ENCODE peak calls at places on chromosomes 13 and 19, in six cellular contexts. D is brain microvascular endothelial cell, U is RWPE1, A is endothelial cell, H is fibroblast of mammary gland, N is prostate gland. Z is an unnamed sample.

GRCh38 chr19:44447864-44448674 is at the start of gene ZNF229:
- DNase-seq in D (peak; percentile 94), U (peak; percentile 87), A (peak; percentile 67), H (peak; percentile 93), N (peak; percentile 82), Z (peak; percentile 75)

GRCh38 chr19:17720487-17720839 is 1.2 kb downstream of the MAP1S start:
- DNase-seq in D (no peak), U (no peak), A (no peak), H (no peak), N (no peak), Z (no peak)

GRCh38 chr13:99969934-99970760 is 1.4 kb downstream of the ZIC5 start:
- DNase-seq in D (no peak), U (no peak), A (peak; percentile 28), H (peak; percentile 26), N (no peak), Z (no peak)

GRCh38 chr13:39516140-39516539 is 86.9 kb downstream of the LHFPL6 start:
- DNase-seq in D (no peak), U (no peak), A (no peak), H (no peak), N (no peak), Z (no peak)

GRCh38 chr13:80979035-80979641 is 638.2 kb upstream of the SPRY2 start:
- DNase-seq in D (peak; percentile 63), U (peak; percentile 46), A (peak; percentile 45), H (peak; percentile 81), N (no peak), Z (no peak)

GRCh38 chr13:110756268-110756667 is 42.8 kb downstream of the ING1 start:
- DNase-seq in D (peak; percentile 90), U (no peak), A (no peak), H (peak; percentile 71), N (no peak), Z (no peak)

GRCh38 chr13:111337206-111337605 is 16.8 kb downstream of the TEX29 start:
- DNase-seq in D (peak; percentile 70), U (peak; percentile 52), A (no peak), H (peak; percentile 99), N (peak; percentile 2), Z (no peak)

GRCh38 chr13:102394158-102395053 is 7.4 kb downstream of the FGF14 start:
- DNase-seq in D (peak; percentile 45), U (peak; percentile 81), A (peak; percentile 95), H (peak; percentile 88), N (peak; percentile 73), Z (peak; percentile 91)

GRCh38 chr13:72696590-72696989 is 30.8 kb downstream of the MZT1 start:
- DNase-seq in D (no peak), U (no peak), A (no peak), H (peak; percentile 24), N (no peak), Z (no peak)

GRCh38 chr19:35291916-35292315 is at the start of gene MAG:
- DNase-seq in D (no peak), U (no peak), A (no peak), H (no peak), N (no peak), Z (no peak)

GRCh38 chr19:3378352-3379146 is 12.2 kb downstream of the NFIC start:
- DNase-seq in D (no peak), U (no peak), A (no peak), H (no peak), N (no peak), Z (no peak)

GRCh38 chr13:101985321-101985720 is 416.5 kb downstream of the FGF14 start:
- DNase-seq in D (no peak), U (peak; percentile 10), A (no peak), H (peak; percentile 78), N (no peak), Z (no peak)

GRCh38 chr13:42880241-42880640 is 98.9 kb downstream of the FAM216B start:
- DNase-seq in D (no peak), U (no peak), A (no peak), H (peak; percentile 30), N (no peak), Z (no peak)

GRCh38 chr19:55066107-55066709 is 3.3 kb upstream of the RDH13 start:
- DNase-seq in D (no peak), U (no peak), A (no peak), H (no peak), N (no peak), Z (no peak)

GRCh38 chr19:12952488-12953455 is 4.3 kb downstream of the GADD45GIP1 start:
- DNase-seq in D (peak; percentile 82), U (no peak), A (no peak), H (peak; percentile 87), N (no peak), Z (no peak)

GRCh38 chr13:30134578-30134977 is 172.8 kb downstream of the KATNAL1 start:
- DNase-seq in D (no peak), U (no peak), A (no peak), H (no peak), N (no peak), Z (no peak)

GRCh38 chr19:1046836-1047695 is 7.2 kb downstream of the ABCA7 start:
- DNase-seq in D (no peak), U (no peak), A (no peak), H (no peak), N (no peak), Z (no peak)

GRCh38 chr13:19266979-19267378 is 85.4 kb upstream of the TUBA3C start:
- DNase-seq in D (no peak), U (no peak), A (no peak), H (no peak), N (no peak), Z (no peak)

GRCh38 chr19:11982526-11982925 is 17.7 kb downstream of the ZNF763 start:
- DNase-seq in D (peak; percentile 4), U (peak; percentile 30), A (no peak), H (peak; percentile 19), N (no peak), Z (no peak)

GRCh38 chr13:39379667-39380655 is 223.0 kb downstream of the LHFPL6 start:
- DNase-seq in D (no peak), U (no peak), A (no peak), H (no peak), N (no peak), Z (no peak)

GRCh38 chr13:46382224-46382623 is 4.8 kb downstream of the RUBCNL start:
- DNase-seq in D (no peak), U (no peak), A (no peak), H (no peak), N (no peak), Z (no peak)

GRCh38 chr13:41017153-41017552 is 2.0 kb downstream of the ELF1 start:
- DNase-seq in D (no peak), U (no peak), A (no peak), H (no peak), N (peak; percentile 47), Z (no peak)

GRCh38 chr13:111548805-111549204 is 228.4 kb downstream of the TEX29 start:
- DNase-seq in D (no peak), U (no peak), A (no peak), H (no peak), N (no peak), Z (no peak)

GRCh38 chr13:103852036-103852435 is 785.8 kb upstream of the SLC10A2 start:
- DNase-seq in D (no peak), U (no peak), A (no peak), H (no peak), N (no peak), Z (no peak)

GRCh38 chr19:29531458-29532025 is 5.7 kb downstream of the VSTM2B start:
- DNase-seq in D (no peak), U (no peak), A (no peak), H (no peak), N (no peak), Z (no peak)

GRCh38 chr13:72639377-72639776 is 88.1 kb downstream of the MZT1 start:
- DNase-seq in D (no peak), U (no peak), A (no peak), H (no peak), N (no peak), Z (no peak)

GRCh38 chr19:5562280-5562679 is 5.5 kb downstream of the TINCR start:
- DNase-seq in D (no peak), U (no peak), A (no peak), H (no peak), N (no peak), Z (no peak)

GRCh38 chr19:5561559-5561958 is 6.2 kb downstream of the TINCR start:
- DNase-seq in D (no peak), U (no peak), A (no peak), H (no peak), N (no peak), Z (no peak)

GRCh38 chr19:5564930-5565329 is 2.8 kb downstream of the TINCR start:
- DNase-seq in D (no peak), U (no peak), A (no peak), H (no peak), N (no peak), Z (no peak)

GRCh38 chr19:5563941-5564612 is 3.7 kb downstream of the TINCR start:
- DNase-seq in D (peak; percentile 23), U (peak; percentile 41), A (no peak), H (no peak), N (no peak), Z (no peak)

GRCh38 chr19:5563008-5563431 is 4.7 kb downstream of the TINCR start:
- DNase-seq in D (no peak), U (no peak), A (no peak), H (no peak), N (no peak), Z (no peak)
- TF ChIP-seq CTCF in D (peak; percentile 16), U (no peak), A (no peak), H (no peak), N (no peak), Z (peak; percentile 34)

GRCh38 chr19:19217110-19217509 is 5.4 kb downstream of the NCAN start:
- DNase-seq in D (peak; percentile 29), U (no peak), A (no peak), H (peak; percentile 41), N (no peak), Z (no peak)
- TF ChIP-seq CTCF in D (peak; percentile 35), U (no peak), A (no peak), H (peak; percentile 21), N (no peak), Z (no peak)

DNA sequence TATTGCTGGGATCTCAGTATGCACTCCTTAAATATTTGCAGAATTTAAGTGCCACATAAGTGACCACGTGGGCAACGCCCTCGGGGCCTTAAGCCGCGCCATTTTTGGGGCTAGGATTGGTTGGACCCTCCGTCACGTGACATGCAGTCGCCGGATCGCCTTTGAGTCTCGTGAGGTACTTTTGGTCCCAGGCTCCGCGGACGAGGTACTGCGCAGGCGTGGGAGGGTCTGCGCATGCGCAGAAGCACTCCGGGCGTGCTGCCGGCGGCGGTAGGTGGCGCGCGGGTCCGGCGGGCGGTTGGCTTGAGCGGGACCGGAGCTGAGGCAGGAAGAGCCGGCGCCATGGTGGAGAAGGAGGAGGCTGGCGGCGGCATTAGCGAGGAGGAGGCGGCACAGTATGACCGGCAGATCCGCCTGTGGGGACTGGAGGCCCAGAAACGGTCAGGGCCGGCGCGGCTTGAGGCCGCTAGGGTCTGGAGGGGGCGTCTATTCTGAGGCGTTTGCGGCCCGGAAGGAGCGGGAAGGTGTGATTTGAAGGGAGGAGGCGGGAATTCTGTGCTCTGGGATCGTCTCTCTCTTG is at the start of gene SAE1:
- DNase-seq in D (peak; percentile 97), U (peak; percentile 99), A (peak; percentile 98), H (peak; percentile 99), N (peak; percentile 87), Z (peak; percentile 97)
- TF ChIP-seq CTCF in D (peak; percentile 45), U (peak; percentile 66), A (no peak), H (no peak), N (peak; percentile 41), Z (peak; percentile 53)

DNA sequence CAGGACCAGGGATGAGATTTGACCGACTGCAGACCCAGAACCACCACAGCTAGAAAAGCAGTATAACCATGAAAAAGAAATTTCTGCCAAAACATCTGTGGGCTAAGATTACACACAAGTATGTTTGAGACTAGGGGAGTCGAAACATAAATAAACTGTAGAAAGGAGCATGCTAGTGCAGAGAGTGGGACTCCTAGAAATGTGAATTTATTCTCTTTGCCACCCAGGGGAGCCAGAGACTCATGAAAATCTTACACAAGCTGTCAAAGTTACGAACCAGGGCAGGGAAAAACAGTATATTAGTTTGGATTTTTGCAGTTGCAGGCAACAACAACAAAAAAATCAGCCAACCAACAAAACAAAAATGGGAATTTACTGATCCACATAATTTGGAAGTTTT is 12.3 kb upstream of the HSPH1 start:
- DNase-seq in D (peak; percentile 10), U (peak; percentile 7), A (no peak), H (peak; percentile 22), N (no peak), Z (no peak)
- TF ChIP-seq CTCF in D (peak; percentile 42), U (no peak), A (no peak), H (peak; percentile 15), N (no peak), Z (peak; percentile 13)